ENCODE peak calls at places on chromosome 15, in eight cellular contexts. D is adrenal gland, T is esophagus squamous epithelium, M is spleen, Q is tibial nerve, K is esophagus muscularis mucosa, W is IMR-90, A is heart left ventricle. N is an unnamed sample.

GRCh38 chr15:42068601-42069000 is 25.8 kb downstream of the PLA2G4D start:
- DNase-seq in T (no peak), A (no peak), W (no peak), Q (no peak), D (no peak), M (no peak), K (no peak), N (no peak)

GRCh38 chr15:96121521-96121920 is 209.0 kb upstream of the NR2F2 start:
- DNase-seq in Q (no peak), A (no peak), M (no peak), T (no peak), D (no peak), K (peak; percentile 45), W (peak; percentile 49), N (no peak)

GRCh38 chr15:92907880-92908279 is 7.8 kb downstream of the CHD2 start:
- DNase-seq in D (peak; percentile 81), Q (peak; percentile 53), W (peak; percentile 90), K (no peak), T (no peak), M (no peak), A (peak; percentile 47), N (peak; percentile 51)

GRCh38 chr15:63181658-63182057 is 7.7 kb upstream of the RAB8B start:
- DNase-seq in M (no peak), Q (no peak), D (no peak), T (no peak), W (peak; percentile 80), K (no peak), A (no peak), N (no peak)

GRCh38 chr15:46151786-46152185 is 517.0 kb downstream of the SQOR start:
- DNase-seq in Q (no peak), W (peak; percentile 15), K (no peak), D (no peak), M (no peak), A (no peak), T (no peak), N (no peak)

GRCh38 chr15:100297812-100298211 is 44.0 kb downstream of the ADAMTS17 start:
- DNase-seq in Q (no peak), A (no peak), T (no peak), W (no peak), D (no peak), K (peak; percentile 42), M (no peak), N (no peak)

GRCh38 chr15:90046846-90047481 is 45.8 kb downstream of the ZNF710 start:
- DNase-seq in T (no peak), M (no peak), D (no peak), Q (no peak), W (no peak), K (no peak), A (peak; percentile 72), N (no peak)

GRCh38 chr15:39685999-39686613 is 96.5 kb downstream of the FSIP1 start:
- DNase-seq in M (no peak), K (no peak), A (no peak), D (peak; percentile 39), Q (peak; percentile 67), T (no peak), W (peak; percentile 70), N (peak; percentile 68)

GRCh38 chr15:39691229-39691628 is 91.4 kb downstream of the FSIP1 start:
- DNase-seq in T (no peak), D (no peak), M (no peak), Q (no peak), W (no peak), K (no peak), A (no peak), N (no peak)

GRCh38 chr15:60585743-60586708 is 107.1 kb upstream of the ICE2 start:
- DNase-seq in Q (peak; percentile 83), A (peak; percentile 34), W (peak; percentile 78), D (peak; percentile 79), K (no peak), T (no peak), M (no peak), N (peak; percentile 85)

GRCh38 chr15:81516461-81516860 is 142.4 kb upstream of the TMC3 start:
- DNase-seq in M (no peak), D (peak; percentile 5), T (no peak), W (peak; percentile 77), Q (no peak), K (no peak), A (no peak), N (no peak)

GRCh38 chr15:88993662-88994061 is 80.5 kb upstream of the MFGE8 start:
- DNase-seq in M (no peak), T (no peak), A (no peak), W (no peak), Q (no peak), D (no peak), K (no peak), N (no peak)

GRCh38 chr15:77568960-77569646 is 63.6 kb downstream of the LINGO1 start:
- DNase-seq in Q (peak; percentile 9), M (no peak), D (no peak), A (peak; percentile 29), K (no peak), T (no peak), W (peak; percentile 11), N (no peak)

GRCh38 chr15:80163217-80163616 is 10.4 kb downstream of the FAH start:
- DNase-seq in W (no peak), D (no peak), K (no peak), Q (no peak), A (no peak), M (no peak), T (no peak), N (no peak)

GRCh38 chr15:80160570-80161156 is 7.9 kb downstream of the FAH start:
- DNase-seq in W (peak; percentile 96), A (peak; percentile 52), K (no peak), T (no peak), M (peak; percentile 87), Q (peak; percentile 32), D (peak; percentile 88), N (peak; percentile 88)

GRCh38 chr15:80161473-80162016 is 8.7 kb downstream of the FAH start:
- DNase-seq in M (no peak), D (peak; percentile 74), A (no peak), Q (no peak), T (no peak), W (no peak), K (no peak), N (no peak)

GRCh38 chr15:80162059-80162554 is 9.3 kb downstream of the FAH start:
- DNase-seq in T (no peak), A (no peak), W (peak; percentile 45), M (no peak), Q (no peak), D (peak; percentile 56), K (no peak), N (no peak)

DNA sequence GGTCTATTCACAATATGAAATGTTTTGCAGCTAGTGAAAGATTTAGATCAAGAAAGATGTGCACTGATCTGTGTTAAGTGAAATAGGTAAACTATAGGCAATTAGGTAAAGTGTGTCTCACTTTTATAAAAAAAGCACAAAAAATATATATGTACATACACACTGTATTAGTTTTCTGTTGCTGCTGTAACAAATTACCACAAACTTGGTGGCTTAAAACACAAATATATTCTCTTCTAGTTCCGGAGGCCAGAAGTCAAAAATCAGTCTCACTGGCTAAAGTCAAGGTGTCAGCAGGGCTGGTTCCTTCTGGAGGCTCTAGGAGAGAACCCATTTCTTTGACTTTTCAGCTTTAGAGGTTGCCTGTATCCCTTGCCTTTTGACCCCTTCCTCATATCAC is 11.1 kb downstream of the FAH start:
- DNase-seq in M (no peak), D (no peak), K (no peak), Q (no peak), W (no peak), T (no peak), A (no peak), N (no peak)
- TF ChIP-seq POLR2A in M (no peak), D (no peak), K (no peak), Q (no peak), W (no peak), T (no peak), A (no peak), N (no peak)

GRCh38 chr15:80204231-80204630 is 47.8 kb downstream of the CTXND1 start:
- DNase-seq in Q (no peak), K (peak; percentile 70), M (no peak), T (no peak), A (no peak), D (no peak), W (no peak), N (no peak)
- TF ChIP-seq POLR2A in Q (no peak), K (no peak), M (no peak), T (no peak), A (no peak), D (no peak), W (no peak), N (no peak)

DNA sequence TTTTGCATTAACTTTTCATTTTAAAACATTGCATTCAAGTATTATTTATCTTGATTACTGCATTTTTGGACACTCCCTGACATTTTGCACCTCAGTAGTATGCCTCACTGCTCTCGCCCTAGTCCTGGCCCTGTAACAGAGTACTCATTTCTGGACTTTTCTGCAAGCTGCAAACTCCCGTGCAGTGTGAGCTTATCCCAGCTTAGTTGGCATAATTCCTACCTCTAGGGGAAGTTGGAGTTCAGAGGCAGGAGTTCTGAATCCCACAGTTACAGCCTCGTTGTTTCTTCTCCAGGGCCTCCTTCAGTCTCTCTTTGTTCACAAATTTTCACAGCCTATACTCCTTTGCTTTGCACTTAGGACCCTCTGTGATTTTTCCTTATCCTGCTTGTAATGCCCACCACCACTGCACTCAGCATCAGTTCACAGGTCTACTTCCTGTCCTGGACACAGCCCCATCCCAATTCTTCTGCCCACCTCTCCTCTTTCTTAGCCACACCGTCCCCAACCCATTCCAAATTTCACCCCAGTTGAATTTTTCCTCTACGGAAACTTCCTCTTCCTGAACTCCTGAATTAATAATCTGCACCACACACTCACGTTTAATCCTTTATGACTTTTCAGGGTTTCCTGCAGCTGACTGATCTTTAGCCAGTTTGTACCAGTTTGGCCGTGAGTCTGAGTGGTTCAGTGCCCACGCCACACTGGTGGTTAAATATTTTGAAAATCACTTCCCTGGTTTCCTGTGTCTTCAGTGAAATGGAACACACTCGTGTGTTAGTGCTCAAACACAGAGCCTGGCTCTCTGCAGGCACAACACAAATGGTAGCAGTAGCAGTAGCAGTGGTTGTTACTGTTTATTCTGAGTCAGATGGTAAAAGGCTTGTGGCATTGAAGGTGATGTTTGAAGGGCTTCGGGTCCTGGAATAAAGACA is 6.3 kb upstream of the CTSH start:
- DNase-seq in M (no peak), A (no peak), D (no peak), W (peak; percentile 48), Q (no peak), T (no peak), K (no peak), N (no peak)
- TF ChIP-seq POLR2A in M (no peak), A (no peak), D (no peak), W (no peak), Q (no peak), T (no peak), K (no peak), N (no peak)

GRCh38 chr15:38671675-38672141 is 107.1 kb upstream of the RASGRP1 start:
- DNase-seq in A (no peak), T (no peak), K (no peak), M (no peak), Q (no peak), D (no peak), W (peak; percentile 6), N (no peak)
- TF ChIP-seq POLR2A in A (no peak), T (no peak), K (no peak), M (no peak), Q (no peak), D (no peak), W (no peak), N (no peak)

N was measured in erythroblast.